ENCODE peak calls at places on chromosomes 2 and 18, in ten cellular contexts. One of them, this sample, is unnamed.

GRCh38 chr18:72206814-72207213 is 337.3 kb downstream of the CBLN2 start:
- DNase-seq in fibroblast of the aortic adventitia: no peak
- DNase-seq in heart left ventricle: no peak
- DNase-seq in COR-L47: no peak
- DNase-seq in cardiac muscle cell: no peak
- DNase-seq in NCI-H446: no peak
- DNase-seq in SW480: no peak
- DNase-seq in GM12865: no peak
- DNase-seq in activated gamma-delta T cell treated with Interleukin-2 at 50 U/mL for 16 hours: no peak
- DNase-seq in MV-4-11: no peak
- DNase-seq in this sample: no peak

GRCh38 chr2:241592126-241592845 is 33.7 kb downstream of the BOK start:
- DNase-seq in fibroblast of the aortic adventitia: no peak
- DNase-seq in heart left ventricle: no peak
- DNase-seq in COR-L47: no peak
- DNase-seq in cardiac muscle cell: no peak
- DNase-seq in NCI-H446: no peak
- DNase-seq in SW480: no peak
- DNase-seq in GM12865: no peak
- DNase-seq in activated gamma-delta T cell treated with Interleukin-2 at 50 U/mL for 16 hours: no peak
- DNase-seq in MV-4-11: no peak
- DNase-seq in this sample: no peak

GRCh38 chr2:238313289-238313990 is 6.9 kb upstream of the TRAF3IP1 start:
- DNase-seq in fibroblast of the aortic adventitia: no peak
- DNase-seq in heart left ventricle: no peak
- DNase-seq in COR-L47: no peak
- DNase-seq in cardiac muscle cell: no peak
- DNase-seq in NCI-H446: no peak
- DNase-seq in SW480: no peak
- DNase-seq in GM12865: no peak
- DNase-seq in activated gamma-delta T cell treated with Interleukin-2 at 50 U/mL for 16 hours: no peak
- DNase-seq in MV-4-11: no peak
- DNase-seq in this sample: no peak

GRCh38 chr18:50111398-50111797 is 83.5 kb downstream of the MYO5B start:
- DNase-seq in fibroblast of the aortic adventitia: no peak
- DNase-seq in heart left ventricle: no peak
- DNase-seq in COR-L47: peak
- DNase-seq in cardiac muscle cell: no peak
- DNase-seq in NCI-H446: no peak
- DNase-seq in SW480: no peak
- DNase-seq in GM12865: no peak
- DNase-seq in activated gamma-delta T cell treated with Interleukin-2 at 50 U/mL for 16 hours: no peak
- DNase-seq in MV-4-11: no peak
- DNase-seq in this sample: peak

GRCh38 chr2:224403657-224404056 is 1.8 kb upstream of the FAM124B start:
- DNase-seq in fibroblast of the aortic adventitia: no peak
- DNase-seq in heart left ventricle: no peak
- DNase-seq in COR-L47: no peak
- DNase-seq in cardiac muscle cell: no peak
- DNase-seq in NCI-H446: no peak
- DNase-seq in SW480: no peak
- DNase-seq in GM12865: no peak
- DNase-seq in activated gamma-delta T cell treated with Interleukin-2 at 50 U/mL for 16 hours: no peak
- DNase-seq in MV-4-11: no peak
- DNase-seq in this sample: no peak

GRCh38 chr2:203534486-203535077 is 519 bp downstream of the RAPH1 start:
- DNase-seq in fibroblast of the aortic adventitia: no peak
- DNase-seq in heart left ventricle: peak
- DNase-seq in COR-L47: peak
- DNase-seq in cardiac muscle cell: peak
- DNase-seq in NCI-H446: no peak
- DNase-seq in SW480: peak
- DNase-seq in GM12865: peak
- DNase-seq in activated gamma-delta T cell treated with Interleukin-2 at 50 U/mL for 16 hours: peak
- DNase-seq in MV-4-11: peak
- DNase-seq in this sample: peak

GRCh38 chr18:30988440-30988839 is 54.1 kb downstream of the DSC3 start:
- DNase-seq in fibroblast of the aortic adventitia: no peak
- DNase-seq in heart left ventricle: no peak
- DNase-seq in COR-L47: no peak
- DNase-seq in cardiac muscle cell: no peak
- DNase-seq in NCI-H446: no peak
- DNase-seq in SW480: no peak
- DNase-seq in GM12865: no peak
- DNase-seq in activated gamma-delta T cell treated with Interleukin-2 at 50 U/mL for 16 hours: no peak
- DNase-seq in MV-4-11: no peak
- DNase-seq in this sample: no peak

GRCh38 chr2:122101319-122101718 is 345.9 kb downstream of the TSN start:
- DNase-seq in fibroblast of the aortic adventitia: no peak
- DNase-seq in heart left ventricle: no peak
- DNase-seq in COR-L47: no peak
- DNase-seq in cardiac muscle cell: no peak
- DNase-seq in NCI-H446: no peak
- DNase-seq in SW480: no peak
- DNase-seq in GM12865: no peak
- DNase-seq in activated gamma-delta T cell treated with Interleukin-2 at 50 U/mL for 16 hours: no peak
- DNase-seq in MV-4-11: no peak
- DNase-seq in this sample: no peak

GRCh38 chr2:111653913-111654312 is 230.1 kb downstream of the ANAPC1 start:
- DNase-seq in fibroblast of the aortic adventitia: no peak
- DNase-seq in heart left ventricle: no peak
- DNase-seq in COR-L47: no peak
- DNase-seq in cardiac muscle cell: no peak
- DNase-seq in NCI-H446: no peak
- DNase-seq in SW480: no peak
- DNase-seq in GM12865: no peak
- DNase-seq in activated gamma-delta T cell treated with Interleukin-2 at 50 U/mL for 16 hours: no peak
- DNase-seq in MV-4-11: no peak
- DNase-seq in this sample: no peak

GRCh38 chr18:8413189-8413588 is 196.0 kb upstream of the RAB12 start:
- DNase-seq in fibroblast of the aortic adventitia: no peak
- DNase-seq in heart left ventricle: no peak
- DNase-seq in COR-L47: no peak
- DNase-seq in cardiac muscle cell: no peak
- DNase-seq in NCI-H446: no peak
- DNase-seq in SW480: no peak
- DNase-seq in GM12865: no peak
- DNase-seq in activated gamma-delta T cell treated with Interleukin-2 at 50 U/mL for 16 hours: no peak
- DNase-seq in MV-4-11: no peak
- DNase-seq in this sample: no peak

GRCh38 chr2:24832526-24832925 is 39.3 kb downstream of the CENPO start:
- DNase-seq in fibroblast of the aortic adventitia: no peak
- DNase-seq in heart left ventricle: no peak
- DNase-seq in COR-L47: no peak
- DNase-seq in cardiac muscle cell: no peak
- DNase-seq in NCI-H446: no peak
- DNase-seq in SW480: no peak
- DNase-seq in GM12865: no peak
- DNase-seq in activated gamma-delta T cell treated with Interleukin-2 at 50 U/mL for 16 hours: no peak
- DNase-seq in MV-4-11: no peak
- DNase-seq in this sample: no peak

GRCh38 chr2:178796079-178796677 is 11.0 kb downstream of the TTN start:
- DNase-seq in fibroblast of the aortic adventitia: peak
- DNase-seq in heart left ventricle: no peak
- DNase-seq in COR-L47: peak
- DNase-seq in cardiac muscle cell: peak
- DNase-seq in NCI-H446: peak
- DNase-seq in SW480: peak
- DNase-seq in GM12865: peak
- DNase-seq in activated gamma-delta T cell treated with Interleukin-2 at 50 U/mL for 16 hours: no peak
- DNase-seq in MV-4-11: peak
- DNase-seq in this sample: peak

GRCh38 chr2:38116762-38117161 is 40.8 kb upstream of the CYP1B1 start:
- DNase-seq in fibroblast of the aortic adventitia: peak
- DNase-seq in heart left ventricle: no peak
- DNase-seq in COR-L47: no peak
- DNase-seq in cardiac muscle cell: peak
- DNase-seq in NCI-H446: no peak
- DNase-seq in SW480: no peak
- DNase-seq in GM12865: no peak
- DNase-seq in activated gamma-delta T cell treated with Interleukin-2 at 50 U/mL for 16 hours: no peak
- DNase-seq in MV-4-11: no peak
- DNase-seq in this sample: no peak

GRCh38 chr18:68056936-68057335 is 540.4 kb upstream of the DSEL start:
- DNase-seq in fibroblast of the aortic adventitia: no peak
- DNase-seq in heart left ventricle: no peak
- DNase-seq in COR-L47: no peak
- DNase-seq in cardiac muscle cell: peak
- DNase-seq in NCI-H446: no peak
- DNase-seq in SW480: no peak
- DNase-seq in GM12865: no peak
- DNase-seq in activated gamma-delta T cell treated with Interleukin-2 at 50 U/mL for 16 hours: no peak
- DNase-seq in MV-4-11: no peak
- DNase-seq in this sample: no peak

GRCh38 chr2:196959750-196960392 is 33.4 kb upstream of the PGAP1 start:
- DNase-seq in fibroblast of the aortic adventitia: peak
- DNase-seq in heart left ventricle: no peak
- DNase-seq in COR-L47: no peak
- DNase-seq in cardiac muscle cell: peak
- DNase-seq in NCI-H446: no peak
- DNase-seq in SW480: no peak
- DNase-seq in GM12865: no peak
- DNase-seq in activated gamma-delta T cell treated with Interleukin-2 at 50 U/mL for 16 hours: no peak
- DNase-seq in MV-4-11: peak
- DNase-seq in this sample: no peak

GRCh38 chr18:67402543-67402942 is 114.0 kb downstream of the DSEL start:
- DNase-seq in fibroblast of the aortic adventitia: peak
- DNase-seq in heart left ventricle: no peak
- DNase-seq in COR-L47: no peak
- DNase-seq in cardiac muscle cell: peak
- DNase-seq in NCI-H446: no peak
- DNase-seq in SW480: no peak
- DNase-seq in GM12865: no peak
- DNase-seq in activated gamma-delta T cell treated with Interleukin-2 at 50 U/mL for 16 hours: no peak
- DNase-seq in MV-4-11: no peak
- DNase-seq in this sample: no peak

GRCh38 chr2:64769392-64770044 is 115.8 kb upstream of the SERTAD2 start:
- DNase-seq in fibroblast of the aortic adventitia: no peak
- DNase-seq in heart left ventricle: no peak
- DNase-seq in COR-L47: no peak
- DNase-seq in cardiac muscle cell: no peak
- DNase-seq in NCI-H446: no peak
- DNase-seq in SW480: peak
- DNase-seq in GM12865: no peak
- DNase-seq in activated gamma-delta T cell treated with Interleukin-2 at 50 U/mL for 16 hours: no peak
- DNase-seq in MV-4-11: no peak
- DNase-seq in this sample: peak

GRCh38 chr2:142681952-142682351 is 195.5 kb upstream of the KYNU start:
- DNase-seq in fibroblast of the aortic adventitia: no peak
- DNase-seq in heart left ventricle: no peak
- DNase-seq in COR-L47: no peak
- DNase-seq in cardiac muscle cell: no peak
- DNase-seq in NCI-H446: no peak
- DNase-seq in SW480: no peak
- DNase-seq in GM12865: no peak
- DNase-seq in activated gamma-delta T cell treated with Interleukin-2 at 50 U/mL for 16 hours: no peak
- DNase-seq in MV-4-11: no peak
- DNase-seq in this sample: no peak

GRCh38 chr2:172929644-172930043 is 146.0 kb upstream of the MAP3K20 start:
- DNase-seq in fibroblast of the aortic adventitia: peak
- DNase-seq in heart left ventricle: no peak
- DNase-seq in COR-L47: no peak
- DNase-seq in cardiac muscle cell: peak
- DNase-seq in NCI-H446: no peak
- DNase-seq in SW480: no peak
- DNase-seq in GM12865: no peak
- DNase-seq in activated gamma-delta T cell treated with Interleukin-2 at 50 U/mL for 16 hours: no peak
- DNase-seq in MV-4-11: no peak
- DNase-seq in this sample: no peak

GRCh38 chr18:8696749-8697211 is 8.6 kb upstream of the MTCL1 start:
- DNase-seq in fibroblast of the aortic adventitia: peak
- DNase-seq in heart left ventricle: peak
- DNase-seq in COR-L47: peak
- DNase-seq in cardiac muscle cell: peak
- DNase-seq in NCI-H446: peak
- DNase-seq in SW480: peak
- DNase-seq in GM12865: peak
- DNase-seq in activated gamma-delta T cell treated with Interleukin-2 at 50 U/mL for 16 hours: peak
- DNase-seq in MV-4-11: peak
- DNase-seq in this sample: peak

GRCh38 chr2:140154711-140155110 is 1374.5 kb upstream of the NXPH2 start:
- DNase-seq in fibroblast of the aortic adventitia: peak
- DNase-seq in heart left ventricle: no peak
- DNase-seq in COR-L47: no peak
- DNase-seq in cardiac muscle cell: peak
- DNase-seq in NCI-H446: no peak
- DNase-seq in SW480: no peak
- DNase-seq in GM12865: no peak
- DNase-seq in activated gamma-delta T cell treated with Interleukin-2 at 50 U/mL for 16 hours: no peak
- DNase-seq in MV-4-11: no peak
- DNase-seq in this sample: no peak

GRCh38 chr2:100424277-100424875 is 6.9 kb upstream of the CHST10 start:
- DNase-seq in fibroblast of the aortic adventitia: no peak
- DNase-seq in heart left ventricle: no peak
- DNase-seq in COR-L47: no peak
- DNase-seq in cardiac muscle cell: no peak
- DNase-seq in NCI-H446: no peak
- DNase-seq in SW480: no peak
- DNase-seq in GM12865: no peak
- DNase-seq in activated gamma-delta T cell treated with Interleukin-2 at 50 U/mL for 16 hours: no peak
- DNase-seq in MV-4-11: no peak
- DNase-seq in this sample: no peak

GRCh38 chr2:84719434-84719833 is 161.4 kb downstream of the TRABD2A start:
- DNase-seq in fibroblast of the aortic adventitia: no peak
- DNase-seq in heart left ventricle: no peak
- DNase-seq in COR-L47: no peak
- DNase-seq in cardiac muscle cell: no peak
- DNase-seq in NCI-H446: no peak
- DNase-seq in SW480: no peak
- DNase-seq in GM12865: no peak
- DNase-seq in activated gamma-delta T cell treated with Interleukin-2 at 50 U/mL for 16 hours: no peak
- DNase-seq in MV-4-11: no peak
- DNase-seq in this sample: no peak

GRCh38 chr2:149342509-149342908 is 12.1 kb downstream of the LYPD6 start:
- DNase-seq in fibroblast of the aortic adventitia: no peak
- DNase-seq in heart left ventricle: no peak
- DNase-seq in COR-L47: no peak
- DNase-seq in cardiac muscle cell: no peak
- DNase-seq in NCI-H446: no peak
- DNase-seq in SW480: no peak
- DNase-seq in GM12865: no peak
- DNase-seq in activated gamma-delta T cell treated with Interleukin-2 at 50 U/mL for 16 hours: no peak
- DNase-seq in MV-4-11: no peak
- DNase-seq in this sample: no peak

GRCh38 chr2:163909411-163910080 is 173.7 kb upstream of the FIGN start:
- DNase-seq in fibroblast of the aortic adventitia: no peak
- DNase-seq in heart left ventricle: no peak
- DNase-seq in COR-L47: no peak
- DNase-seq in cardiac muscle cell: no peak
- DNase-seq in NCI-H446: no peak
- DNase-seq in SW480: no peak
- DNase-seq in GM12865: no peak
- DNase-seq in activated gamma-delta T cell treated with Interleukin-2 at 50 U/mL for 16 hours: no peak
- DNase-seq in MV-4-11: no peak
- DNase-seq in this sample: no peak

GRCh38 chr2:238285653-238286082 is 2.7 kb downstream of the PER2 start:
- DNase-seq in fibroblast of the aortic adventitia: peak
- DNase-seq in heart left ventricle: peak
- DNase-seq in COR-L47: no peak
- DNase-seq in cardiac muscle cell: peak
- DNase-seq in NCI-H446: no peak
- DNase-seq in SW480: peak
- DNase-seq in GM12865: no peak
- DNase-seq in activated gamma-delta T cell treated with Interleukin-2 at 50 U/mL for 16 hours: no peak
- DNase-seq in MV-4-11: no peak
- DNase-seq in this sample: peak

GRCh38 chr2:8541223-8541622 is 140.6 kb upstream of the ID2 start:
- DNase-seq in fibroblast of the aortic adventitia: no peak
- DNase-seq in heart left ventricle: no peak
- DNase-seq in COR-L47: no peak
- DNase-seq in cardiac muscle cell: no peak
- DNase-seq in NCI-H446: no peak
- DNase-seq in SW480: no peak
- DNase-seq in GM12865: peak
- DNase-seq in activated gamma-delta T cell treated with Interleukin-2 at 50 U/mL for 16 hours: no peak
- DNase-seq in MV-4-11: no peak
- DNase-seq in this sample: no peak

GRCh38 chr2:47051562-47051961 is 103.5 kb downstream of the STPG4 start:
- DNase-seq in fibroblast of the aortic adventitia: no peak
- DNase-seq in heart left ventricle: no peak
- DNase-seq in COR-L47: no peak
- DNase-seq in cardiac muscle cell: no peak
- DNase-seq in NCI-H446: no peak
- DNase-seq in SW480: no peak
- DNase-seq in GM12865: no peak
- DNase-seq in activated gamma-delta T cell treated with Interleukin-2 at 50 U/mL for 16 hours: no peak
- DNase-seq in MV-4-11: no peak
- DNase-seq in this sample: no peak

This sample was measured in HT-29.